ENCODE peak calls at places on chromosomes 7 and 10, in six cellular contexts. E is fibroblast of the aortic adventitia, P is NCI-H1092 treated with DMSO at 0.1 percent for 48 hours, L is AG09309, X is T-helper 1 cell, Q is iPS-NIHi11. V is an unnamed sample.
A peak's percentile ranks its signal among the peaks of the same experiment; 100 is the strongest.

GRCh38 chr7:115429918-115430317 is 508.0 kb downstream of the MDFIC start:
- DNase-seq in Q (no peak), X (no peak), L (no peak), P (no peak), E (no peak), V (no peak)

GRCh38 chr7:6226194-6226799 is 46.1 kb downstream of the CYTH3 start:
- DNase-seq in X (no peak), P (no peak), E (peak; percentile 88), Q (no peak), L (peak; percentile 48), V (no peak)

GRCh38 chr10:8061274-8062211 is 7.1 kb downstream of the GATA3 start:
- DNase-seq in X (no peak), Q (no peak), E (no peak), P (no peak), L (no peak), V (no peak)

GRCh38 chr10:115020449-115020848 is 72.7 kb upstream of the ATRNL1 start:
- DNase-seq in Q (no peak), X (no peak), E (no peak), P (no peak), L (no peak), V (no peak)

GRCh38 chr7:120775703-120776265 is 82.2 kb downstream of the TSPAN12 start:
- DNase-seq in E (no peak), L (no peak), Q (no peak), X (no peak), P (no peak), V (no peak)

GRCh38 chr10:21265622-21266021 is 259.9 kb downstream of the SKIDA1 start:
- DNase-seq in X (no peak), P (no peak), E (peak; percentile 15), L (no peak), Q (no peak), V (no peak)

GRCh38 chr10:43060291-43060690 is 16.6 kb upstream of the RET start:
- DNase-seq in Q (no peak), E (no peak), X (no peak), L (no peak), P (no peak), V (peak; percentile 29)

GRCh38 chr7:155752756-155753445 is 59.4 kb downstream of the SHH start:
- DNase-seq in P (no peak), Q (no peak), E (no peak), L (no peak), X (no peak), V (no peak)

GRCh38 chr10:68601490-68602265 is 41.5 kb downstream of the TET1 start:
- DNase-seq in P (no peak), E (no peak), L (no peak), X (no peak), Q (no peak), V (peak; percentile 21)

GRCh38 chr7:8133955-8134733 is 127.8 kb downstream of the ICA1 start:
- DNase-seq in X (no peak), P (no peak), E (no peak), L (no peak), Q (no peak), V (no peak)

GRCh38 chr10:72688208-72688651 is 3.7 kb upstream of the MCU start:
- DNase-seq in Q (peak; percentile 29), X (no peak), P (no peak), E (peak; percentile 83), L (no peak), V (peak; percentile 19)

GRCh38 chr10:82591421-82591820 is 716.4 kb downstream of the NRG3 start:
- DNase-seq in P (no peak), L (no peak), X (no peak), E (no peak), Q (no peak), V (no peak)

GRCh38 chr10:78337646-78338391 is 304.2 kb downstream of the RPS24 start:
- DNase-seq in Q (no peak), E (peak; percentile 43), P (no peak), X (no peak), L (no peak), V (no peak)

GRCh38 chr7:151632750-151633515 is 113.2 kb upstream of the RHEB start:
- DNase-seq in E (no peak), X (peak; percentile 46), L (no peak), P (no peak), Q (peak; percentile 31), V (no peak)

GRCh38 chr10:49667991-49668390 is 11.5 kb upstream of the C10orf53 start:
- DNase-seq in E (no peak), Q (no peak), X (no peak), P (no peak), L (no peak), V (no peak)